ENCODE peak calls at places on chromosomes 7 and 10, in four cellular contexts. W is IMR-90, A is gastrocnemius medialis, O is erythroblast. L is an unnamed sample.

GRCh38 chr7:47581821-47582747 is at the start of gene TNS3:
- DNase-seq in W (peak; percentile 36), A (no peak), O (peak; percentile 51), L (peak; percentile 83)

GRCh38 chr10:78524941-78525340 is 491.3 kb downstream of the RPS24 start:
- DNase-seq in W (no peak), A (no peak), O (no peak), L (no peak)

GRCh38 chr7:83439021-83439420 is 209.9 kb downstream of the SEMA3E start:
- DNase-seq in W (no peak), A (no peak), O (no peak), L (no peak)

GRCh38 chr10:105757302-105757701 is 1116.2 kb downstream of the SORCS3 start:
- DNase-seq in W (no peak), A (no peak), O (no peak), L (no peak)

GRCh38 chr7:22589641-22590141 is 89.7 kb upstream of the STEAP1B start:
- DNase-seq in W (peak; percentile 81), A (peak; percentile 23), O (no peak), L (no peak)

GRCh38 chr10:67015225-67015624 is 89.4 kb downstream of the LRRTM3 start:
- DNase-seq in W (no peak), A (no peak), O (no peak), L (no peak)

GRCh38 chr10:570631-571565 is 118.6 kb downstream of the DIP2C start:
- DNase-seq in W (no peak), A (no peak), O (no peak), L (no peak)

GRCh38 chr7:832968-833424 is 720 bp downstream of the SUN1 start:
- DNase-seq in W (no peak), A (no peak), O (no peak), L (no peak)

GRCh38 chr7:127638197-127638596 is 13.8 kb upstream of the SND1 start:
- DNase-seq in W (no peak), A (no peak), O (no peak), L (no peak)

GRCh38 chr10:71771821-71772617 is 1.3 kb downstream of the VSIR start:
- DNase-seq in W (peak; percentile 66), A (peak; percentile 67), O (peak; percentile 81), L (peak; percentile 87)
- TF ChIP-seq POLR2A in W (no peak), A (peak; percentile 44), O (peak; percentile 29), L (no peak)

GRCh38 chr10:124050021-124051015 is 43.1 kb downstream of the CHST15 start:
- DNase-seq in W (no peak), A (no peak), O (no peak), L (no peak)
- TF ChIP-seq POLR2A in W (no peak), A (no peak), O (no peak), L (no peak)

GRCh38 chr7:73522081-73522818 is at the start of gene BAZ1B:
- DNase-seq in W (peak; percentile 97), A (peak; percentile 99), O (peak; percentile 99), L (peak; percentile 95)
- TF ChIP-seq POLR2A in W (no peak), A (peak; percentile 91), O (peak; percentile 73), L (peak; percentile 4)

DNA sequence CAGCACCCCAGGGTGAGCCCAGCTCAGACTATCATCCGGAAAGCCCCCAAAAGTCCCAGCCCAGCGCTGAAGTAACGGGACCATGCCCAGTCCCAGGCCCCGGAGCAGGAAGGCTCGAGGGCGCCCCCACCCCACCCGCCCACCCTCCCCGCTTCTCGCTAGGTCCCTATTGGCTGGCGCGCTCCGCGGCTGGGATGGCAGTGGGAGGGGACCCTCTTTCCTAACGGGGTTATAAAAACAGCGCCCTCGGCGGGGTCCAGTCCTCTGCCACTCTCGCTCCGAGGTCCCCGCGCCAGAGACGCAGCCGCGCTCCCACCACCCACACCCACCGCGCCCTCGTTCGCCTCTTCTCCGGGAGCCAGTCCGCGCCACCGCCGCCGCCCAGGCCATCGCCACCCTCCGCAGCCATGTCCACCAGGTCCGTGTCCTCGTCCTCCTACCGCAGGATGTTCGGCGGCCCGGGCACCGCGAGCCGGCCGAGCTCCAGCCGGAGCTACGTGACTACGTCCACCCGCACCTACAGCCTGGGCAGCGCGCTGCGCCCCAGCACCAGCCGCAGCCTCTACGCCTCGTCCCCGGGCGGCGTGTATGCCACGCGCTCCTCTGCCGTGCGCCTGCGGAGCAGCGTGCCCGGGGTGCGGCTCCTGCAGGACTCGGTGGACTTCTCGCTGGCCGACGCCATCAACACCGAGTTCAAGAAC is 1.1 kb downstream of the VIM start:
- DNase-seq in W (peak; percentile 89), A (peak; percentile 77), O (peak; percentile 61), L (peak; percentile 59)
- TF ChIP-seq POLR2A in W (peak; percentile 98), A (peak; percentile 53), O (no peak), L (peak; percentile 99)

GRCh38 chr10:103145860-103146466 is 47.1 kb downstream of the NT5C2 start:
- DNase-seq in W (peak; percentile 92), A (peak; percentile 84), O (peak; percentile 76), L (peak; percentile 8)
- TF ChIP-seq POLR2A in W (no peak), A (peak; percentile 69), O (no peak), L (no peak)

DNA sequence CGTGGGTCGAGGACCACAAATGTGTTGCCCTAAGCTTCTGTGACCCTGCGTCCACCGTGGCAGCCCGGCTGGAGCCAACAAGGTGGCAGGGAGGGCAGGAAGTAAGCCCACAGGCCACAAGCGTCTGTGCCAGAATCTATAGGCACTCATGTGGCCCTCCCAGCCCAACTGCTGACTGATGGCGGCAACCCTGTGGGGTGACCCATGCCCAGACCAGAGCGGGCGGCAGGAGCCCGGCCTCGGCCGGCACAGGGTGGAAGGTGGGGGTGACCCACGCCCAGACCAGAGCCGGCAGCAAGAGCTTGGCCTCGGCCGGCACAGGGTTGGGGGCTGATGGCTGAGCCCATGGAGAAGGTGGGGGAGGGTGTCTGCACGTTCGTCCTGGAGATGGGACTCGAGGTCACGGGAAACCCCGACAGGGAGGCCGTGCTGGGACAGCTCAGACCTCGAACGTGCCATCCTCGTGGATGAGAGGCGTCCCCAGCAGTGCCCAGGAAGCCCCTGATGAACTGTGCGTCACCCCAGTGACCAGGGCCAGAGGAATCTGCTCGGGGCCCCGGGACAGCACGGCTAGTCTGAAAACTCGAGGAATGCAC is 181.0 kb downstream of the ELFN1 start:
- DNase-seq in W (no peak), A (no peak), O (no peak), L (no peak)
- TF ChIP-seq POLR2A in W (no peak), A (no peak), O (no peak), L (no peak)

DNA sequence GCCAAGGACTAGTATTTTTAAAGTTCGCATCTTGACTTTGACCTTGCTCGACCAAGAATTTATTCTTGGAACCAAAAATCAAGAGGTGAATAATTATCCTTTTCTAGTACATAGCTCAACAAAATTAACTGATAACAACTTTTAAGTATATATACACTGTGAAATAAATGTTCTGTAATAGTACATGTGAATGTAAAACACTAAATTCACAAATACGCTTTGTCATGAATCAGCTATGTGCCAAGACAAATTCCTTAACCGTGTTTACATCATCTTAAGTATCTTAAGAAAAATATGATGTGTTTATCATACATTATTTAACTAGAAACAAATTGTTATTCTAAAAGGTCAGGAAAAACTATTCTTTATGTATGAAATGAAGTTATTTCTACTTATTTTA is 83.3 kb downstream of the CUL2 start:
- DNase-seq in W (peak; percentile 83), A (no peak), O (no peak), L (no peak)
- TF ChIP-seq POLR2A in W (no peak), A (no peak), O (no peak), L (no peak)

L was measured in H54.